ENCODE peak calls at places on chromosomes 1 and 21, in ten cellular contexts. V is activated T-cell treated with anti-CD3 and anti-CD28 coated beads for 24 hours; R is iPS-NIHi11; Y is AG04450; C is activated T-helper 1 cell treated with anti-CD3 and anti-CD28 coated beads, Interleukin-12 subunit alpha, Interleukin-12 subunit beta, Interleukin-2, Interleukin-4 antibody, amounts not matched to agents 30 ng/mL and 10 ng/mL and 1 ng/mL, durations not matched to agents 14 hours and 24 hours and 36 hours; B is aorta; Q is AG08396; D is activated naive CD4-positive, alpha-beta T cell treated with anti-CD3 and anti-CD28 coated beads, Interleukin-2, amount 10 ng/mL, durations not matched to agents 7 days and 5 days; T is fibroblast of pulmonary artery; L is HuH-7. W is an unnamed sample.

GRCh38 chr1:3368711-3369436 is 85.6 kb upstream of the ARHGEF16 start:
- DNase-seq in V (no peak), R (no peak), Y (no peak), C (no peak), B (no peak), Q (no peak), D (no peak), T (no peak), L (no peak), W (no peak)

GRCh38 chr21:35575280-35575915 is 484.9 kb downstream of the SETD4 start:
- DNase-seq in V (no peak), R (no peak), Y (peak), C (no peak), B (no peak), Q (peak), D (no peak), T (peak), L (no peak), W (peak)

GRCh38 chr1:64933296-64934070 is 32.9 kb downstream of the JAK1 start:
- DNase-seq in V (no peak), R (no peak), Y (peak), C (no peak), B (no peak), Q (peak), D (no peak), T (peak), L (no peak), W (peak)

GRCh38 chr1:78283691-78284090 is 207.1 kb upstream of the PTGFR start:
- DNase-seq in V (no peak), R (no peak), Y (no peak), C (no peak), B (no peak), Q (no peak), D (no peak), T (no peak), L (no peak), W (no peak)

GRCh38 chr1:170716835-170717429 is 53.0 kb downstream of the PRRX1 start:
- DNase-seq in V (no peak), R (no peak), Y (no peak), C (no peak), B (no peak), Q (no peak), D (no peak), T (no peak), L (no peak), W (no peak)

GRCh38 chr1:46522184-46522968 is 29.1 kb downstream of the KNCN start:
- DNase-seq in V (no peak), R (no peak), Y (no peak), C (no peak), B (peak), Q (peak), D (no peak), T (peak), L (no peak), W (no peak)

GRCh38 chr1:114130213-114130612 is 23.5 kb downstream of the SYT6 start:
- DNase-seq in V (no peak), R (no peak), Y (no peak), C (no peak), B (no peak), Q (no peak), D (no peak), T (no peak), L (no peak), W (no peak)

GRCh38 chr21:32132911-32133310 is 145.9 kb downstream of the MIS18A start:
- DNase-seq in V (no peak), R (no peak), Y (no peak), C (no peak), B (no peak), Q (no peak), D (no peak), T (no peak), L (no peak), W (no peak)

GRCh38 chr1:86502721-86503430 is 34.1 kb downstream of the CLCA1 start:
- DNase-seq in V (no peak), R (peak), Y (no peak), C (no peak), B (no peak), Q (no peak), D (no peak), T (peak), L (no peak), W (no peak)

GRCh38 chr1:2229921-2230700 is 2.0 kb downstream of the SKI start:
- DNase-seq in V (no peak), R (no peak), Y (no peak), C (no peak), B (peak), Q (no peak), D (peak), T (peak), L (no peak), W (no peak)

GRCh38 chr1:58619286-58620054 is 42.4 kb upstream of the TACSTD2 start:
- DNase-seq in V (no peak), R (no peak), Y (no peak), C (no peak), B (no peak), Q (no peak), D (no peak), T (no peak), L (no peak), W (no peak)

GRCh38 chr1:207495816-207496792 is at the start of gene CR1:
- DNase-seq in V (peak), R (peak), Y (no peak), C (no peak), B (peak), Q (no peak), D (peak), T (peak), L (no peak), W (no peak)

GRCh38 chr1:84298688-84299535 is 2.6 kb upstream of the SAMD13 start:
- DNase-seq in V (peak), R (peak), Y (no peak), C (no peak), B (peak), Q (peak), D (peak), T (peak), L (peak), W (no peak)

GRCh38 chr1:227335587-227336020 is 17.3 kb upstream of the CDC42BPA start:
- DNase-seq in V (no peak), R (no peak), Y (no peak), C (no peak), B (no peak), Q (no peak), D (no peak), T (no peak), L (no peak), W (no peak)

GRCh38 chr1:30751830-30752650 is 5.5 kb downstream of the LAPTM5 start:
- DNase-seq in V (no peak), R (no peak), Y (no peak), C (no peak), B (no peak), Q (no peak), D (no peak), T (no peak), L (no peak), W (no peak)

GRCh38 chr1:17239420-17239819 is 9.5 kb upstream of the PADI3 start:
- DNase-seq in V (no peak), R (peak), Y (peak), C (no peak), B (no peak), Q (peak), D (no peak), T (peak), L (peak), W (no peak)

GRCh38 chr1:30449428-30450147 is 273.8 kb downstream of the MATN1 start:
- DNase-seq in V (no peak), R (no peak), Y (no peak), C (no peak), B (no peak), Q (no peak), D (no peak), T (no peak), L (no peak), W (no peak)

GRCh38 chr1:222068937-222069336 is 327.0 kb upstream of the DUSP10 start:
- DNase-seq in V (no peak), R (no peak), Y (no peak), C (no peak), B (no peak), Q (no peak), D (no peak), T (peak), L (no peak), W (no peak)

GRCh38 chr1:99005537-99005942 is 879 bp upstream of the PLPPR5 start:
- DNase-seq in V (no peak), R (peak), Y (no peak), C (no peak), B (no peak), Q (no peak), D (no peak), T (no peak), L (no peak), W (no peak)

GRCh38 chr1:22710688-22711024 is at the start of gene EPHB2:
- DNase-seq in V (no peak), R (peak), Y (no peak), C (no peak), B (peak), Q (peak), D (peak), T (no peak), L (peak), W (no peak)

GRCh38 chr21:36145259-36145658 is 10.4 kb downstream of the CBR3 start:
- DNase-seq in V (no peak), R (no peak), Y (no peak), C (no peak), B (no peak), Q (no peak), D (peak), T (no peak), L (no peak), W (no peak)

GRCh38 chr1:68278221-68278620 is 45.9 kb upstream of the WLS start:
- DNase-seq in V (no peak), R (no peak), Y (no peak), C (no peak), B (no peak), Q (no peak), D (no peak), T (no peak), L (no peak), W (no peak)

GRCh38 chr1:192852548-192852947 is 43.7 kb downstream of the RGS2 start:
- DNase-seq in V (no peak), R (no peak), Y (no peak), C (no peak), B (no peak), Q (no peak), D (no peak), T (no peak), L (no peak), W (no peak)

W was measured in BJ.